ENCODE peak calls at places on chromosomes 3 and 15, in nine cellular contexts. D, L, G, B, R, X, K, Y and J are unnamed samples.

GRCh38 chr3:33940149-33940548 is 141.7 kb downstream of the PDCD6IP start:
- DNase-seq in D (no peak), L (no peak), G (no peak), B (peak), R (no peak), X (no peak), K (no peak), Y (no peak), J (peak)

GRCh38 chr15:80942746-80943565 is 46.7 kb downstream of the MESD start:
- DNase-seq in D (peak), L (no peak), G (no peak), B (no peak), R (peak), X (peak), K (no peak), Y (no peak), J (peak)

GRCh38 chr15:64460737-64461576 is 579 bp downstream of the ZNF609 start:
- DNase-seq in D (peak), L (peak), G (peak), B (peak), R (peak), X (peak), K (no peak), Y (peak), J (peak)

GRCh38 chr15:91049378-91050127 is 27.2 kb upstream of the VPS33B start:
- DNase-seq in D (peak), L (peak), G (peak), B (peak), R (peak), X (peak), K (peak), Y (peak), J (peak)

GRCh38 chr15:68550004-68550403 is 28.8 kb upstream of the CORO2B start:
- DNase-seq in D (no peak), L (no peak), G (no peak), B (no peak), R (no peak), X (no peak), K (no peak), Y (no peak), J (no peak)

GRCh38 chr3:180420804-180421203 is 181.2 kb upstream of the TTC14 start:
- DNase-seq in D (no peak), L (no peak), G (no peak), B (peak), R (no peak), X (no peak), K (no peak), Y (no peak), J (peak)

GRCh38 chr3:35664460-35664919 is 25.2 kb downstream of the ARPP21 start:
- DNase-seq in D (peak), L (no peak), G (peak), B (peak), R (no peak), X (no peak), K (no peak), Y (no peak), J (peak)

GRCh38 chr3:77348244-77348855 is 308.5 kb downstream of the ROBO2 start:
- DNase-seq in D (peak), L (peak), G (peak), B (peak), R (no peak), X (no peak), K (no peak), Y (no peak), J (peak)

GRCh38 chr15:90104551-90104950 is 2.3 kb upstream of the IDH2 start:
- DNase-seq in D (no peak), L (no peak), G (no peak), B (no peak), R (no peak), X (no peak), K (no peak), Y (no peak), J (no peak)

GRCh38 chr3:34568766-34569165 is 770.3 kb downstream of the PDCD6IP start:
- DNase-seq in D (no peak), L (no peak), G (no peak), B (no peak), R (no peak), X (no peak), K (no peak), Y (no peak), J (no peak)

GRCh38 chr3:46065294-46065705 is 38.0 kb upstream of the XCR1 start:
- DNase-seq in D (peak), L (no peak), G (peak), B (no peak), R (no peak), X (no peak), K (no peak), Y (peak), J (no peak)

GRCh38 chr15:76386178-76386577 is 49.6 kb downstream of the ISL2 start:
- DNase-seq in D (no peak), L (no peak), G (no peak), B (no peak), R (no peak), X (no peak), K (no peak), Y (no peak), J (no peak)

GRCh38 chr3:185656321-185656840 is 70.3 kb downstream of the SENP2 start:
- DNase-seq in D (peak), L (no peak), G (no peak), B (peak), R (peak), X (peak), K (peak), Y (no peak), J (peak)

GRCh38 chr3:60086811-60087210 is 1037.0 kb upstream of the CFAP20DC start:
- DNase-seq in D (no peak), L (peak), G (peak), B (peak), R (peak), X (no peak), K (no peak), Y (no peak), J (peak)

GRCh38 chr3:188283347-188283746 is 129.4 kb downstream of the LPP start:
- DNase-seq in D (peak), L (no peak), G (peak), B (peak), R (peak), X (peak), K (no peak), Y (peak), J (peak)

GRCh38 chr3:33278106-33278672 is 947 bp downstream of the FBXL2 start:
- DNase-seq in D (no peak), L (no peak), G (no peak), B (peak), R (no peak), X (no peak), K (no peak), Y (no peak), J (no peak)

GRCh38 chr3:52198643-52199608 is 966 bp downstream of the ALAS1 start:
- DNase-seq in D (no peak), L (no peak), G (no peak), B (no peak), R (no peak), X (no peak), K (no peak), Y (no peak), J (no peak)

GRCh38 chr3:143158549-143158988 is 39.0 kb downstream of the CHST2 start:
- DNase-seq in D (no peak), L (no peak), G (peak), B (no peak), R (peak), X (no peak), K (no peak), Y (no peak), J (peak)

GRCh38 chr3:42769477-42770131 is 3.4 kb downstream of the CCDC13 start:
- DNase-seq in D (no peak), L (no peak), G (no peak), B (no peak), R (no peak), X (no peak), K (peak), Y (no peak), J (no peak)

GRCh38 chr3:14863324-14864100 is 44.8 kb downstream of the FGD5 start:
- DNase-seq in D (no peak), L (no peak), G (no peak), B (no peak), R (no peak), X (no peak), K (no peak), Y (no peak), J (no peak)
- TF ChIP-seq CTCF in D (no peak), L (no peak), G (peak), B (no peak), R (peak), X (no peak), K (peak), Y (no peak), J (peak)

DNA sequence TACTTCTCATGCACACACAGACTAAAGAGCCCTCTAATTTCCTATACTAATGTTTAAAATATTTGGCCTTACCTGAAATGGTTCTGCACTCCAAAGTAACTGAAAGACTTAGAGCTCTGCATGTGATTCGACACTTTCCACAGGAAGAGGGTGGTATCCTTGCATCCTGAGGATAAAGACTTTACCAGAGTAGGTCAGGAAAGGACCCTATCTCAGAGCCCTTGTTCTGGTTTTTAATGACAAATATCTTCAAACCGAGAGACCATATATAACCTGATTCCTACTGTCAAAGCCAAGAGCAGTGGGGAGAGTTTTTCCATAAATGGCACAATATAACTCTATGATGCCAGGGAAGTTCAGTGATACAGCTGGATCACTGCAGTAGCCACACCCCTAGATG is at the start of gene GP5:
- DNase-seq in D (no peak), L (no peak), G (no peak), B (no peak), R (no peak), X (no peak), K (no peak), Y (no peak), J (no peak)
- H3K4me3 ChIP-seq in D (no peak), L (no peak), G (no peak), B (peak), R (no peak), X (peak), K (peak), Y (no peak), J (no peak)

GRCh38 chr3:8764528-8764927 is 4.9 kb downstream of the OXTR start:
- DNase-seq in D (no peak), L (no peak), G (no peak), B (no peak), R (no peak), X (no peak), K (no peak), Y (no peak), J (no peak)

GRCh38 chr3:8760091-8760490 is 9.3 kb downstream of the OXTR start:
- DNase-seq in D (no peak), L (no peak), G (no peak), B (no peak), R (no peak), X (no peak), K (no peak), Y (no peak), J (no peak)

GRCh38 chr3:8762607-8763377 is 6.6 kb downstream of the OXTR start:
- DNase-seq in D (no peak), L (no peak), G (no peak), B (no peak), R (no peak), X (no peak), K (no peak), Y (no peak), J (no peak)

GRCh38 chr3:8760506-8760905 is 8.9 kb downstream of the OXTR start:
- DNase-seq in D (no peak), L (no peak), G (no peak), B (no peak), R (no peak), X (no peak), K (no peak), Y (no peak), J (no peak)

GRCh38 chr3:8761866-8762265 is 7.5 kb downstream of the OXTR start:
- DNase-seq in D (no peak), L (no peak), G (no peak), B (no peak), R (no peak), X (no peak), K (no peak), Y (no peak), J (no peak)
- TF ChIP-seq CTCF in D (no peak), L (no peak), G (no peak), B (no peak), R (no peak), X (no peak), K (no peak), Y (no peak), J (no peak)

GRCh38 chr3:98721776-98722175 is 41.4 kb upstream of the ST3GAL6 start:
- DNase-seq in D (no peak), L (no peak), G (no peak), B (no peak), R (no peak), X (no peak), K (no peak), Y (no peak), J (no peak)
- H3K4me3 ChIP-seq in D (no peak), L (no peak), G (no peak), B (no peak), R (no peak), X (no peak), K (no peak), Y (no peak), J (no peak)

GRCh38 chr3:58421004-58421403 is 12.6 kb downstream of the PDHB start:
- DNase-seq in D (no peak), L (no peak), G (peak), B (no peak), R (no peak), X (no peak), K (no peak), Y (no peak), J (no peak)

GRCh38 chr3:58419782-58420512 is 13.7 kb downstream of the PDHB start:
- DNase-seq in D (no peak), L (no peak), G (peak), B (peak), R (peak), X (peak), K (peak), Y (no peak), J (peak)

GRCh38 chr3:58424613-58425012 is 9.0 kb downstream of the PDHB start:
- DNase-seq in D (no peak), L (no peak), G (no peak), B (no peak), R (no peak), X (no peak), K (no peak), Y (no peak), J (no peak)

GRCh38 chr3:58425782-58426181 is 7.8 kb downstream of the PDHB start:
- DNase-seq in D (no peak), L (no peak), G (no peak), B (no peak), R (no peak), X (no peak), K (no peak), Y (no peak), J (no peak)

DNA sequence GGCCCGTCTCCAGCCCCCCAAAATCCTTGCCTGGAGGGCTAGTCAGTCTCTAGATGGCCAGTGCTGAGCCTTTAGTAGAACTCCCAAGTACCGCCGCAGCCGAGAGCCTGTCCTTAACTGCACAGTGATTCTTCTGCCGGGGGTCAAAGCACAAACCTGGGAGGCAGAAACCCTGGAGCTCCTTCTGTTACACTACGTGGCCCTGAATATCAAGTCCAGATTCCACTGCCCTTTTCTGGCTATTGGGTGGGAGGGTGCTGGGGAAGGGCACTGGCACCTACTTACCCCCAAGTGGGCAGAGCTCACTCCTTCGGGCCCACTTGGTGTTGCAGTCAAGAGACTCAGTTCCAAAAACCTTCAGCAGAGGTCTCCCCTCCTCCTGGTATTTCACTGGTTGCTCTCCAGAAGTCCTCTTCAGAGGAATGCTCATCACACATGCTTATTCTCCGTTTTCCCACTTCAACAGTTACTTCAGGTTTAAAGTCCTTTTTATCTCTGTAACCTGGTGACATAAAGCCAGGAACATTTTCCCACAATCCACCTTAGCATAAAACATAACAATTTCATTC is 10.8 kb downstream of the PDHB start:
- DNase-seq in D (no peak), L (no peak), G (no peak), B (peak), R (peak), X (no peak), K (no peak), Y (no peak), J (peak)
- TF ChIP-seq CTCF in D (no peak), L (no peak), G (peak), B (peak), R (peak), X (no peak), K (no peak), Y (no peak), J (peak)

GRCh38 chr3:36945326-36945980 is 599 bp upstream of the TRANK1 start:
- DNase-seq in D (no peak), L (no peak), G (no peak), B (no peak), R (no peak), X (no peak), K (no peak), Y (no peak), J (no peak)
- H3K4me3 ChIP-seq in D (no peak), L (no peak), G (peak), B (peak), R (peak), X (peak), K (peak), Y (no peak), J (peak)